ENCODE peak calls at places on chromosome 2, in four cellular contexts. C, F, Y and Q are unnamed samples.

GRCh38 chr2:105298017-105298416 is 31.5 kb downstream of the TGFBRAP1 start:
- DNase-seq in Y (no peak), C (no peak), F (no peak), Q (no peak)

GRCh38 chr2:95728878-95729511 is 137.2 kb downstream of the TRIM43 start:
- DNase-seq in C (peak), Y (no peak), F (no peak), Q (peak)

GRCh38 chr2:95295376-95295775 is 1.8 kb upstream of the KCNIP3 start:
- DNase-seq in Y (no peak), C (no peak), F (no peak), Q (no peak)

GRCh38 chr2:17538022-17538843 is 2.3 kb upstream of the VSNL1 start:
- DNase-seq in F (no peak), C (no peak), Y (no peak), Q (no peak)

GRCh38 chr2:21404827-21405625 is 281.3 kb downstream of the TDRD15 start:
- DNase-seq in Y (no peak), C (no peak), F (no peak), Q (no peak)

GRCh38 chr2:147149589-147150245 is 695.1 kb upstream of the ACVR2A start:
- DNase-seq in F (no peak), C (no peak), Y (no peak), Q (no peak)

GRCh38 chr2:241226723-241227634 is 38.5 kb downstream of the ANO7 start:
- DNase-seq in C (no peak), Y (no peak), F (peak), Q (peak)

GRCh38 chr2:226953206-226953605 is 117.4 kb downstream of the RHBDD1 start:
- DNase-seq in Y (no peak), C (no peak), F (no peak), Q (no peak)

GRCh38 chr2:74708296-74708695 is 54.2 kb downstream of the SEMA4F start:
- DNase-seq in Y (no peak), C (no peak), F (no peak), Q (no peak)

GRCh38 chr2:38599706-38600105 is 3.0 kb downstream of the HNRNPLL start:
- DNase-seq in F (no peak), Y (no peak), C (no peak), Q (no peak)

GRCh38 chr2:39867268-39867667 is 88.2 kb upstream of the THUMPD2 start:
- DNase-seq in Y (no peak), C (no peak), F (no peak), Q (no peak)

GRCh38 chr2:35822716-35823115 is 532.9 kb upstream of the CRIM1 start:
- DNase-seq in Y (no peak), F (no peak), C (no peak), Q (no peak)

GRCh38 chr2:234973008-234973407 is 21.2 kb downstream of the SH3BP4 start:
- DNase-seq in C (no peak), Y (no peak), F (no peak), Q (no peak)

GRCh38 chr2:59389240-59389639 is 1148.1 kb upstream of the FANCL start:
- DNase-seq in F (no peak), Y (no peak), C (no peak), Q (no peak)

GRCh38 chr2:75047189-75047812 is 88.9 kb downstream of the POLE4 start:
- DNase-seq in C (peak), Y (no peak), F (no peak), Q (no peak)

GRCh38 chr2:121242976-121243375 is 42.0 kb downstream of the TFCP2L1 start:
- DNase-seq in F (no peak), C (no peak), Y (no peak), Q (no peak)

GRCh38 chr2:15745907-15746306 is 154.2 kb downstream of the DDX1 start:
- DNase-seq in Y (no peak), C (no peak), F (no peak), Q (no peak)

GRCh38 chr2:28348149-28348567 is 44.5 kb upstream of the FOSL2 start:
- DNase-seq in F (no peak), Y (no peak), C (no peak), Q (no peak)

GRCh38 chr2:157894694-157895450 is 18.7 kb upstream of the ACVR1 start:
- DNase-seq in Y (no peak), C (peak), F (no peak), Q (no peak)

GRCh38 chr2:171667041-171667440 is 20.2 kb upstream of the DYNC1I2 start:
- DNase-seq in F (no peak), C (no peak), Y (no peak), Q (no peak)

GRCh38 chr2:48249093-48249492 is 280.9 kb upstream of the STON1 start:
- DNase-seq in C (peak), F (no peak), Y (no peak), Q (no peak)

GRCh38 chr2:33215299-33215698 is 261.1 kb upstream of the RASGRP3 start:
- DNase-seq in F (peak), C (peak), Y (no peak), Q (no peak)

GRCh38 chr2:231682546-231683291 is 25.6 kb upstream of the PTMA start:
- DNase-seq in C (no peak), F (peak), Y (no peak), Q (no peak)

GRCh38 chr2:226575928-226576327 is 223.7 kb downstream of the IRS1 start:
- DNase-seq in C (no peak), F (no peak), Y (no peak), Q (no peak)

GRCh38 chr2:125172181-125172580 is 1147.1 kb downstream of the CNTNAP5 start:
- DNase-seq in F (no peak), Y (no peak), C (no peak), Q (no peak)

GRCh38 chr2:240437181-240437860 is 1.9 kb downstream of the GPC1 start:
- DNase-seq in C (no peak), Y (no peak), F (peak), Q (no peak)

GRCh38 chr2:159150208-159150607 is 136.3 kb downstream of the WDSUB1 start:
- DNase-seq in F (no peak), Y (no peak), C (no peak), Q (no peak)

GRCh38 chr2:94874277-94874997 is 3.2 kb downstream of the TEKT4 start:
- DNase-seq in Y (peak), C (peak), F (peak), Q (peak)

GRCh38 chr2:203891474-203891873 is 23.9 kb downstream of the CTLA4 start:
- DNase-seq in C (no peak), F (no peak), Y (no peak), Q (no peak)

GRCh38 chr2:108970369-108970768 is 18.7 kb downstream of the EDAR start:
- DNase-seq in F (no peak), Y (no peak), C (no peak), Q (no peak)

GRCh38 chr2:226828164-226828563 is 7.7 kb upstream of the RHBDD1 start:
- DNase-seq in C (no peak), Y (no peak), F (no peak), Q (no peak)

GRCh38 chr2:61057562-61057961 is 8.1 kb upstream of the SANBR start:
- DNase-seq in C (no peak), Y (no peak), F (no peak), Q (no peak)